ENCODE peak calls at places on chromosomes 5 and 9, in four cellular contexts. One of them, this sample, is unnamed.

GRCh38 chr5:151320481-151320880 is 16.9 kb upstream of the SLC36A3 start:
- DNase-seq in HepG2: no peak
- DNase-seq in K562: no peak
- DNase-seq in A549: no peak
- DNase-seq in this sample: no peak

GRCh38 chr9:134689320-134690181 is 47.9 kb downstream of the COL5A1 start:
- DNase-seq in HepG2: peak
- DNase-seq in A549: peak
- DNase-seq in K562: peak
- DNase-seq in this sample: peak

GRCh38 chr9:77087506-77087905 is 68.1 kb downstream of the FOXB2 start:
- DNase-seq in K562: no peak
- DNase-seq in A549: no peak
- DNase-seq in HepG2: no peak
- DNase-seq in this sample: no peak

GRCh38 chr9:107480386-107480789 is 9.2 kb downstream of the KLF4 start:
- DNase-seq in A549: peak
- DNase-seq in HepG2: no peak
- DNase-seq in K562: no peak
- DNase-seq in this sample: no peak

GRCh38 chr5:86337667-86338460 is 279.9 kb upstream of the COX7C start:
- DNase-seq in HepG2: no peak
- DNase-seq in K562: no peak
- DNase-seq in A549: no peak
- DNase-seq in this sample: peak

GRCh38 chr9:132610661-132611060 is 28.3 kb downstream of the BARHL1 start:
- DNase-seq in K562: no peak
- DNase-seq in HepG2: no peak
- DNase-seq in A549: no peak
- DNase-seq in this sample: no peak

GRCh38 chr9:14361074-14361473 is 47.1 kb upstream of the NFIB start:
- DNase-seq in K562: no peak
- DNase-seq in HepG2: no peak
- DNase-seq in A549: no peak
- DNase-seq in this sample: no peak

GRCh38 chr5:120528609-120529008 is 64.5 kb downstream of the PRR16 start:
- DNase-seq in HepG2: no peak
- DNase-seq in K562: no peak
- DNase-seq in A549: no peak
- DNase-seq in this sample: no peak

GRCh38 chr5:14040542-14040941 is 96.1 kb upstream of the DNAH5 start:
- DNase-seq in HepG2: no peak
- DNase-seq in A549: no peak
- DNase-seq in K562: no peak
- DNase-seq in this sample: no peak

GRCh38 chr9:108099854-108100253 is 610.3 kb upstream of the KLF4 start:
- DNase-seq in HepG2: no peak
- DNase-seq in A549: no peak
- DNase-seq in K562: no peak
- DNase-seq in this sample: no peak

GRCh38 chr9:120344230-120344629 is 235.7 kb downstream of the CDK5RAP2 start:
- DNase-seq in HepG2: peak
- DNase-seq in A549: peak
- DNase-seq in K562: no peak
- DNase-seq in this sample: no peak

GRCh38 chr9:35806101-35806500 is 6.0 kb downstream of the SPAG8 start:
- DNase-seq in A549: no peak
- DNase-seq in HepG2: no peak
- DNase-seq in K562: no peak
- DNase-seq in this sample: no peak

GRCh38 chr5:16542275-16542674 is 74.5 kb downstream of the RETREG1 start:
- DNase-seq in HepG2: no peak
- DNase-seq in A549: no peak
- DNase-seq in K562: no peak
- DNase-seq in this sample: no peak

GRCh38 chr5:124102491-124102890 is 590.5 kb downstream of the CSNK1G3 start:
- DNase-seq in A549: no peak
- DNase-seq in K562: no peak
- DNase-seq in HepG2: no peak
- DNase-seq in this sample: no peak

GRCh38 chr5:157744055-157745011 is 821 bp downstream of the LSM11 start:
- DNase-seq in HepG2: no peak
- DNase-seq in K562: peak
- DNase-seq in A549: no peak
- DNase-seq in this sample: peak

GRCh38 chr5:122291000-122291592 is 20.9 kb upstream of the SNCAIP start:
- DNase-seq in A549: no peak
- DNase-seq in HepG2: no peak
- DNase-seq in K562: no peak
- DNase-seq in this sample: no peak

GRCh38 chr5:143190260-143190810 is 213.2 kb downstream of the NR3C1 start:
- DNase-seq in A549: no peak
- DNase-seq in K562: no peak
- DNase-seq in HepG2: no peak
- DNase-seq in this sample: no peak

GRCh38 chr5:171714851-171715250 is 70.8 kb upstream of the SMIM23 start:
- DNase-seq in A549: no peak
- DNase-seq in K562: no peak
- DNase-seq in HepG2: no peak
- DNase-seq in this sample: no peak

GRCh38 chr9:115413766-115414382 is 295.9 kb upstream of the TNC start:
- DNase-seq in HepG2: no peak
- DNase-seq in A549: no peak
- DNase-seq in K562: no peak
- DNase-seq in this sample: no peak

GRCh38 chr9:112743216-112743835 is 7.2 kb upstream of the SNX30 start:
- DNase-seq in HepG2: no peak
- DNase-seq in K562: no peak
- DNase-seq in A549: no peak
- DNase-seq in this sample: no peak

GRCh38 chr9:97599447-97599846 is 33.7 kb downstream of the TSTD2 start:
- DNase-seq in A549: no peak
- DNase-seq in HepG2: no peak
- DNase-seq in K562: no peak
- DNase-seq in this sample: no peak

GRCh38 chr5:1651971-1652872 is 128.5 kb upstream of the LPCAT1 start:
- DNase-seq in K562: no peak
- DNase-seq in A549: no peak
- DNase-seq in HepG2: no peak
- DNase-seq in this sample: no peak

GRCh38 chr5:132782101-132782500 is 5.1 kb upstream of the SEPTIN8 start:
- DNase-seq in K562: no peak
- DNase-seq in A549: no peak
- DNase-seq in HepG2: no peak
- DNase-seq in this sample: no peak

GRCh38 chr5:136079195-136079985 is 50.6 kb downstream of the TGFBI start:
- DNase-seq in A549: no peak
- DNase-seq in HepG2: no peak
- DNase-seq in K562: no peak
- DNase-seq in this sample: peak

GRCh38 chr9:85043248-85043647 is 373.7 kb downstream of the NTRK2 start:
- DNase-seq in A549: no peak
- DNase-seq in HepG2: no peak
- DNase-seq in K562: no peak
- DNase-seq in this sample: no peak

GRCh38 chr9:88400021-88400420 is 11.8 kb downstream of the SPIN1 start:
- DNase-seq in K562: no peak
- DNase-seq in HepG2: no peak
- DNase-seq in A549: no peak
- DNase-seq in this sample: no peak

GRCh38 chr9:94697972-94698581 is 28.4 kb upstream of the AOPEP start:
- DNase-seq in K562: no peak
- DNase-seq in HepG2: peak
- DNase-seq in A549: no peak
- DNase-seq in this sample: no peak

GRCh38 chr5:45642370-45642769 is 53.8 kb downstream of the HCN1 start:
- DNase-seq in HepG2: no peak
- DNase-seq in A549: no peak
- DNase-seq in K562: no peak
- DNase-seq in this sample: no peak

GRCh38 chr5:78776637-78777036 is 128.1 kb upstream of the LHFPL2 start:
- DNase-seq in A549: no peak
- DNase-seq in HepG2: peak
- DNase-seq in K562: no peak
- DNase-seq in this sample: no peak

GRCh38 chr9:97237311-97237786 is 70.1 kb upstream of the CCDC180 start:
- DNase-seq in A549: no peak
- DNase-seq in K562: peak
- DNase-seq in HepG2: peak
- DNase-seq in this sample: peak

GRCh38 chr5:156922207-156922792 is 40.7 kb downstream of the TIMD4 start:
- DNase-seq in HepG2: no peak
- DNase-seq in A549: no peak
- DNase-seq in K562: no peak
- DNase-seq in this sample: no peak

GRCh38 chr9:119101048-119101447 is 268.2 kb downstream of the BRINP1 start:
- DNase-seq in HepG2: no peak
- DNase-seq in A549: no peak
- DNase-seq in K562: no peak
- DNase-seq in this sample: no peak

GRCh38 chr5:71679714-71680113 is 39.4 kb upstream of the CARTPT start:
- DNase-seq in HepG2: no peak
- DNase-seq in K562: no peak
- DNase-seq in A549: no peak
- DNase-seq in this sample: no peak

GRCh38 chr9:97923529-97924108 is 1.3 kb upstream of the TRMO start:
- DNase-seq in A549: peak
- DNase-seq in K562: peak
- DNase-seq in HepG2: peak
- DNase-seq in this sample: peak

GRCh38 chr5:159021360-159022177 is 78.1 kb downstream of the EBF1 start:
- DNase-seq in A549: no peak
- DNase-seq in HepG2: no peak
- DNase-seq in K562: no peak
- DNase-seq in this sample: no peak

GRCh38 chr5:76820491-76820890 is 1.7 kb downstream of the F2RL1 start:
- DNase-seq in K562: no peak
- DNase-seq in A549: peak
- DNase-seq in HepG2: peak
- DNase-seq in this sample: no peak

GRCh38 chr5:135750506-135750905 is 84.0 kb upstream of the SLC25A48 start:
- DNase-seq in A549: no peak
- DNase-seq in K562: no peak
- DNase-seq in HepG2: no peak
- DNase-seq in this sample: peak

GRCh38 chr5:177487144-177487543 is 10.3 kb downstream of the PDLIM7 start:
- DNase-seq in K562: no peak
- DNase-seq in A549: no peak
- DNase-seq in HepG2: no peak
- DNase-seq in this sample: no peak

GRCh38 chr9:126722922-126723806 is 81.7 kb upstream of the ZBTB43 start:
- DNase-seq in K562: peak
- DNase-seq in HepG2: no peak
- DNase-seq in A549: no peak
- DNase-seq in this sample: peak

GRCh38 chr5:67886761-67887160 is 328.8 kb upstream of the PIK3R1 start:
- DNase-seq in A549: no peak
- DNase-seq in HepG2: no peak
- DNase-seq in K562: no peak
- DNase-seq in this sample: no peak

GRCh38 chr5:67887648-67888047 is 327.9 kb upstream of the PIK3R1 start:
- DNase-seq in HepG2: no peak
- DNase-seq in A549: no peak
- DNase-seq in K562: no peak
- DNase-seq in this sample: no peak
- TF ChIP-seq CTCF in HepG2: no peak
- TF ChIP-seq CTCF in A549: no peak
- TF ChIP-seq CTCF in K562: no peak
- TF ChIP-seq CTCF in this sample: no peak

GRCh38 chr5:90875456-90875855 is 316.9 kb downstream of the ADGRV1 start:
- DNase-seq in K562: no peak
- DNase-seq in HepG2: no peak
- DNase-seq in A549: no peak
- DNase-seq in this sample: no peak
- TF ChIP-seq NR3C1 in K562: no peak
- TF ChIP-seq NR3C1 in HepG2: no peak
- TF ChIP-seq NR3C1 in A549: no peak
- TF ChIP-seq NR3C1 in this sample: no peak

DNA sequence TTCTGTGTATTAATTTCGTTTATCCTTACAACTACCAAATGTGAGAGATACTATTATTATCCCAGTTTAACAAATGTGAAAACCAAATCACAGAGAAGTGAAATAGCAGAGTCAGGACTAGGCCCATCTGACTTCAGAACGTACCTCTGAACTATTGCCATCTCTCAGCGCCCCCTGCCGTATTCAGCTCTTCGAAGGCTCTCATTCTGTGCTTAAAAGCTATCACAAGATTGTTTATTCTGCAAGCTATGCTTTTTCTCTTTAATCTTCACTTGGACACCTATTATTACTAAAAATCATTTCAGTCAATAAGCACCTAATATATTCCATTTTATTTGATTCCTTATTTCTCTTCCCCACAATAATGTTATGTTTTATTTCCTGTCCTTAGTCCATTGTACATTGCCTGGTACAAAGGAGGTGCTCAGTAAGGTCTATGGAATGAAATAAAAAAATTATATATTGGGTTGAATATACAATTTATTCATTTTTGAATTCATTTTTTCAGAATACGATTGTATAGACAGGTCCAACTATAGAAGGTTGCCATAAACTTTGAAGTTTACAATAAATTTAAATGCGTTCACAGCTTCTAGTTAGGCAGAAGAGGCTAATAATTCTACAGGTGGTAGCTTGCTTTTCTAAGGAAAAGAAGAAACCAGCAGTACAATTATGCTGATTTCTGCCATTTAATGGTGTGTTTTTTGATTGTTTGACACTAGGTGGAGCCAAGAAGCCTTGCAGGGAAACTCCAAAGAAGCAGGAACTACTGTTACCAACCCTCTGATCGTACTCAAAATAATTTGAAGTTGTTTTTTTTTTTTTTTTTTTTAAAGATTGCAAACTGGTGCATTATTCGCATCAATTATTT is 202.2 kb upstream of the DMRTA1 start:
- DNase-seq in K562: no peak
- DNase-seq in HepG2: peak
- DNase-seq in A549: peak
- DNase-seq in this sample: peak
- TF ChIP-seq CTCF in K562: no peak
- TF ChIP-seq CTCF in HepG2: peak
- TF ChIP-seq CTCF in A549: peak
- TF ChIP-seq CTCF in this sample: no peak

GRCh38 chr5:96144289-96144688 is 182.6 kb upstream of the ELL2 start:
- DNase-seq in HepG2: no peak
- DNase-seq in A549: no peak
- DNase-seq in K562: no peak
- DNase-seq in this sample: peak
- TF ChIP-seq NR3C1 in HepG2: no peak
- TF ChIP-seq NR3C1 in A549: no peak
- TF ChIP-seq NR3C1 in K562: no peak
- TF ChIP-seq NR3C1 in this sample: no peak

GRCh38 chr9:129619787-129620668 is 873 bp downstream of the C9orf50 start:
- DNase-seq in A549: peak
- DNase-seq in K562: peak
- DNase-seq in HepG2: no peak
- DNase-seq in this sample: no peak
- TF ChIP-seq CTCF in A549: peak
- TF ChIP-seq CTCF in K562: peak
- TF ChIP-seq CTCF in HepG2: peak
- TF ChIP-seq CTCF in this sample: no peak